ENCODE peak calls at places on chromosomes 12 and 14, in ten cellular contexts. W, G, U, I, D, T, X, A, Z and Q are unnamed samples.

GRCh38 chr14:77985235-77985634 is 184.9 kb upstream of the NRXN3 start:
- DNase-seq in A (no peak), Z (no peak), U (no peak), W (no peak), X (no peak), G (no peak), I (no peak), D (no peak), T (no peak), Q (no peak)

GRCh38 chr14:103127861-103128598 is 4.8 kb downstream of the TNFAIP2 start:
- DNase-seq in I (no peak), A (no peak), T (peak), W (no peak), X (no peak), G (no peak), D (peak), Z (no peak), U (no peak), Q (no peak)

GRCh38 chr12:106044773-106045172 is 94.0 kb downstream of the NUAK1 start:
- DNase-seq in A (peak), T (no peak), D (no peak), I (no peak), U (peak), G (no peak), X (peak), Z (no peak), W (no peak), Q (no peak)

GRCh38 chr14:93173943-93174395 is 10.7 kb downstream of the MOAP1 start:
- DNase-seq in D (no peak), U (no peak), Z (no peak), A (no peak), X (no peak), G (no peak), T (peak), W (no peak), I (no peak), Q (no peak)

GRCh38 chr14:55373784-55374725 is 37.6 kb downstream of the ATG14 start:
- DNase-seq in Z (no peak), I (no peak), D (no peak), U (no peak), W (no peak), G (no peak), X (no peak), A (peak), T (no peak), Q (no peak)

GRCh38 chr12:130179621-130180020 is 17.4 kb downstream of the FZD10 start:
- DNase-seq in T (no peak), Z (no peak), G (no peak), D (no peak), U (no peak), I (no peak), X (no peak), A (no peak), W (no peak), Q (no peak)

GRCh38 chr14:77044776-77045569 is 16.5 kb upstream of the IRF2BPL start:
- DNase-seq in G (no peak), I (no peak), T (peak), A (no peak), Z (peak), W (no peak), X (peak), D (peak), U (no peak), Q (no peak)

GRCh38 chr12:630656-631632 is 32.3 kb downstream of the NINJ2 start:
- DNase-seq in U (no peak), T (peak), G (no peak), W (peak), D (no peak), I (peak), X (no peak), A (no peak), Z (no peak), Q (no peak)

GRCh38 chr12:109053382-109054123 is 1.2 kb downstream of the USP30 start:
- DNase-seq in A (no peak), W (no peak), T (no peak), U (no peak), I (no peak), D (no peak), X (no peak), Z (no peak), G (no peak), Q (no peak)

GRCh38 chr14:103847954-103848719 is 762 bp upstream of the PPP1R13B start:
- DNase-seq in W (no peak), Z (no peak), X (no peak), T (peak), U (no peak), I (no peak), D (no peak), A (no peak), G (peak), Q (no peak)

GRCh38 chr12:93009533-93009932 is 80.4 kb upstream of the EEA1 start:
- DNase-seq in X (no peak), D (no peak), U (no peak), Z (no peak), W (no peak), T (no peak), I (no peak), G (no peak), A (no peak), Q (no peak)

GRCh38 chr14:101808020-101808641 is 46.6 kb downstream of the PPP2R5C start:
- DNase-seq in U (no peak), I (no peak), X (no peak), Z (no peak), G (peak), A (no peak), T (no peak), W (no peak), D (peak), Q (no peak)
- TF ChIP-seq CTCF in U (peak), I (no peak), X (no peak), Z (no peak), G (no peak), A (peak), T (no peak), W (no peak), D (no peak), Q (no peak)

DNA sequence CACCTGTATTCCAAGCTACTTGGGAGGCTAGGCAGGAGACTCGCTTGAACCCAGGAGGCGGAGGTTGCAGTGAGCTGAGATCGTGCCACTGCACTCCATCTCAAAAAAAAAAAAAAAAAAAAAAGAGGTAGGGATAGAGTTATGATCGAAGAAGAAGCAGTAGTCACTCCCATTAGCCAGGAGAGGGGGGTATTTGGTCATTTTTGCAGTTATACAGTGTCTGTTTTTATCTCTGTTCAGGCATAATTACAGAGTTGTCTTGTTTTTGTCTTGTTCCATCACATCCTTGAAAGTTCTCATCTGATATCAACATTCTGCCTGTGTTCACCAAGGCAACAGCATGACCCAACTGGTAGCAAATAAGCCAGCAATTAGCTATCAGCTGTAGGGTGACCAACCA is 98.5 kb upstream of the TMPO start:
- DNase-seq in D (no peak), W (no peak), X (peak), I (no peak), Z (no peak), G (no peak), A (peak), T (no peak), U (no peak), Q (no peak)
- TF ChIP-seq CTCF in D (no peak), W (no peak), X (peak), I (no peak), Z (no peak), G (peak), A (peak), T (no peak), U (peak), Q (peak)

DNA sequence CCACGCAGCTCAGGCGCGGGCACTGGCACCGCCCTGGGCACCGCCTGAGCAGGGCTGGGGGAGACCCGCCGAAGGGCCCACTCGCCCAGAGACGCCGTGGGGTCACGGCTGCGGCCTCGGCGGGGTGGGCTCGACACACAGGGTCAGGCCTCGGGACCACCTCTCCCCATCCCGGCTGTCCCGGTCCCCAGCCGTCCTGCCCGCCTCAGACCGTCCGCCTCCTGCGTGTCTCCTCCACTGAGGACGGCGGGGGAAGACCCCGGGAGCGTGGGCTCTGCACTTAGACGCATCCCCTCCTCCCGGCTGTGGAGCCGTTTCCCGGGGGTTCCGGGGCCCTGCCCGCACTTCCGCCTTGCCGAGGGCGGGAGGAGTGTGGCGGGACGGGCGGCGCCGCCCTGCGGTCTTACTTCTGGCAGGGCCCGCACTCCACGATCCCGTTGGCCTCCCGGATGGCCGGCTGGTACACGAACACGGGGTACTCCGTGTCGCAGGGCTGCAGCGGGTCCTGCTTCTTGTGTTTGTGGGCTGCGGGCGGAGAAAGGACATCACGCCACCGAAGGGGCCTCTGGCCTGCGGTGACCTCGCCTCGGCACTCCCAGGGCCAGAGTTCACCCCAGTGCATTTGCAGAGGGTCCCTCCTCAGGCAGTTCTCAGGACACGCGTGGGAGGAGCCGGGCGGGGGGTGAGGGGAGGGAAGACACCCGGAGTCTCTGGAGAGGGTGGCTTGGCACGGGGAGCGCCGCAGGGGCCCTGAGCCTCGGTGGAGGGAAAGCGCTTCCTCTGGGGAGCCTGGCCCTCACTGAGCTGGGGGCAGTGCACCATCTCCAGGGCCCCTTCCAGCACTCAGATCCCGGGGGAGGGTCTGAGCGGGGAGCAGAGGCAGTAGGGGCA is 23.1 kb upstream of the LRTM2 start:
- DNase-seq in D (peak), W (no peak), I (no peak), U (no peak), Z (peak), X (peak), G (no peak), A (no peak), T (peak), Q (no peak)
- TF ChIP-seq CTCF in D (no peak), W (no peak), I (no peak), U (no peak), Z (no peak), X (no peak), G (no peak), A (no peak), T (no peak), Q (no peak)

GRCh38 chr12:9941838-9942237 is 9.7 kb upstream of the CLEC2A start:
- DNase-seq in U (no peak), D (no peak), Z (no peak), W (no peak), A (no peak), I (no peak), G (no peak), T (no peak), X (no peak), Q (no peak)

GRCh38 chr12:9936597-9936996 is 4.4 kb upstream of the CLEC2A start:
- DNase-seq in U (no peak), T (no peak), I (no peak), G (no peak), X (no peak), A (no peak), Z (no peak), D (no peak), W (no peak), Q (no peak)

GRCh38 chr12:9943244-9943643 is 11.1 kb upstream of the CLEC2A start:
- DNase-seq in G (no peak), T (no peak), X (no peak), A (no peak), I (no peak), U (no peak), W (peak), D (no peak), Z (no peak), Q (no peak)

GRCh38 chr12:9944404-9944803 is 12.2 kb upstream of the CLEC2A start:
- DNase-seq in Z (no peak), X (no peak), A (no peak), G (no peak), W (no peak), U (no peak), I (no peak), D (no peak), T (no peak), Q (no peak)

GRCh38 chr12:9940370-9940769 is 8.2 kb upstream of the CLEC2A start:
- DNase-seq in X (no peak), D (no peak), Z (no peak), U (no peak), I (no peak), T (no peak), W (no peak), A (peak), G (no peak), Q (no peak)
- TF ChIP-seq CTCF in X (peak), D (no peak), Z (no peak), U (peak), I (no peak), T (no peak), W (no peak), A (peak), G (peak), Q (no peak)

DNA sequence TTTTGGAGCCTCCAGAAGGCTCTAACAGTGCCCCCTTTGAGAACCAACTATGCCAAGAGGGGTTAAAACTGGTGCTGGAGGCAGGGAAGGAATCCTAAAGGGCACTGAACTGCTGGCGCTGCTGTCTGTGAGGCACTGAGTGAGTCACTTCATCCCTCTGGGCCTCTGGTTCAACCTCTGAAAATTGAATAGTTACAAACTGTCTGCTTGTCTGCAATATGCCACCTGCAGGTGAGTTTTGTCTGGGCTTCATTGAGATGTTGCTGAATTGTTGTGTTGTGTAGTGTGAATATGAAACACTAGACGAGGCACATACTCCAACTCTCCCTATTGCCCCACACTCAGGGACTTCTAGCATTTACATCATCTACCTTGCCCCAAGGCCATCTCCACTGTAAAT is 68.0 kb downstream of the GRIN2B start:
- DNase-seq in Z (no peak), I (no peak), U (no peak), G (no peak), T (no peak), D (no peak), X (no peak), A (no peak), W (no peak), Q (no peak)
- TF ChIP-seq CTCF in Z (no peak), I (no peak), U (no peak), G (no peak), T (no peak), D (no peak), X (no peak), A (no peak), W (no peak), Q (no peak)

GRCh38 chr14:32510815-32511214 is 181.7 kb downstream of the AKAP6 start:
- DNase-seq in W (no peak), X (no peak), I (no peak), A (no peak), T (no peak), U (no peak), D (no peak), Z (no peak), G (no peak), Q (no peak)

GRCh38 chr14:32512813-32513212 is 183.7 kb downstream of the AKAP6 start:
- DNase-seq in Z (no peak), A (no peak), G (no peak), T (no peak), I (no peak), D (no peak), X (peak), U (no peak), W (no peak), Q (no peak)

GRCh38 chr14:32514236-32514635 is 185.1 kb downstream of the AKAP6 start:
- DNase-seq in G (no peak), I (no peak), T (no peak), W (no peak), A (peak), X (no peak), D (no peak), Z (no peak), U (no peak), Q (no peak)

GRCh38 chr14:32512348-32512747 is 183.2 kb downstream of the AKAP6 start:
- DNase-seq in U (no peak), I (no peak), W (no peak), D (no peak), G (no peak), T (no peak), Z (no peak), X (no peak), A (no peak), Q (no peak)

DNA sequence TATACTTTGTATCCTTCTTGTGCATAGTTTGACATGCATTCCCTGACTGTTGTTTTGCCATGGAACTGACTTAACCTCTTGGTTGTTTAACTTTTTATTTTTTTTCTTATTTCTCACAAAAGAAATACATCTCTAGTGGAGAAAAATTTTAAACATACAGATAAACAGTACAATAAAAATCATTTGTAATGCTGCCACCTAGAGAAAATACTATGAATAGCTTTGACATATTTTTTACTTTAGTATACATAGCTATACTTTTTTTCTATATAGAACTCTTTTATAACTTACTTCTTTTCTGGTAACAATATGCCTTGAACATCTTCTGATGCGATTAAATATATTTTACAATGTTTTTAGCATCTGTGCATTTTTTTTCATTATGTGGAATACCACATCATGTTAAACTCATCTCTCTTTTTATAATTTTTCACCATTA is 184.5 kb downstream of the AKAP6 start:
- DNase-seq in A (peak), I (no peak), U (no peak), T (no peak), G (no peak), W (no peak), X (peak), D (no peak), Z (no peak), Q (no peak)
- TF ChIP-seq CTCF in A (peak), I (no peak), U (peak), T (no peak), G (peak), W (no peak), X (peak), D (no peak), Z (peak), Q (peak)

GRCh38 chr12:54021432-54022013 is 6.7 kb upstream of the HOXC6 start:
- DNase-seq in T (no peak), I (no peak), W (no peak), D (no peak), A (no peak), Z (no peak), G (no peak), X (peak), U (no peak), Q (peak)
- TF ChIP-seq CTCF in T (no peak), I (no peak), W (no peak), D (no peak), A (no peak), Z (no peak), G (no peak), X (peak), U (peak), Q (peak)

DNA sequence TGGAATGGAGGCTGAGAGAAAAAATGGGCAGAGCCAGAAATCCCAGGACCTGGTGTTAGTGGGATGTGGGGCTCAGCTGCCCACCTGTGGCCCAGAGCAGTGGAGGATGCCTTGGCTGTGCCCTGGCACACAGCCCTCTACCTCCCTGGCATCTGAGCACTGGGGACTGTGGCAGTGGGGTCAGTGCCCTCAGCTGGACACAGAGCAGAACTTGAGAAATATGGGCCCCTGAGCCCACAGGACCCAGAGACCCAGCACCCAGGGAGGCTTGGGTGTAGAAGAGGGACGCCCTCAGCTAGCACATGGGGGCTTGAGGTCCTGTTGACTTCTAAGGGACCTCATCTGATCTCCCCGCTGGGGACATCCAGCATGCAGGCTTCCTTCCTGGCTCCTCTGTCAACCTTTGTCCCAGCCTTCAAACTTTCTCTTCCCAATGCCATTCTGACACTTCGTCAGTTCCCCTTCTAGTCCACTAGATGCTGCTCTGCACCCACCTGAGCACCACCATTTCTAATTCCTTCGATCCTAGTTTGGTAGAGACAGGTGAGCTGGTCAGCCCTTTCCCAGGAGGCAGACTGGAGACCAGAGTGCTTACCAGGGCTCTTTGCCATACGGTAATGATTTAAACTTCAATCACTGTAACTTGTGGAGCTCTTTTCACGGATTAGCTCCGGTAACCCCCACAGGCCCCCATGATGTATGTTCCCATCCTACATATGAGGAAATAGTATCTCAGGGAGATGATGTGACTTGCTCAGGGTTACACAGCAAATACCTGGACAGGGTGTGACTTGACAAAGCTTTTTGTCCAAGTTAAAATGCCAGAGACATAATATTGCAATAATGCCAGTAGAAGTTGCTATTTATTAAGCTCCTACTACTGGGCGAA is 143.7 kb downstream of the ASCL4 start:
- DNase-seq in X (peak), G (no peak), W (no peak), U (no peak), T (no peak), I (no peak), A (no peak), D (peak), Z (no peak), Q (no peak)
- TF ChIP-seq CTCF in X (peak), G (peak), W (no peak), U (peak), T (no peak), I (peak), A (peak), D (peak), Z (peak), Q (peak)

GRCh38 chr12:116821291-116821690 is 60.0 kb downstream of the HRK start:
- DNase-seq in U (no peak), W (no peak), D (no peak), Z (no peak), I (no peak), G (peak), T (no peak), A (no peak), X (no peak), Q (no peak)

GRCh38 chr12:116813271-116814041 is 67.8 kb downstream of the HRK start:
- DNase-seq in Z (no peak), W (no peak), A (peak), I (no peak), X (no peak), D (no peak), G (no peak), U (peak), T (no peak), Q (peak)

GRCh38 chr12:116820077-116820656 is 61.1 kb downstream of the HRK start:
- DNase-seq in D (no peak), U (no peak), Z (no peak), W (no peak), T (no peak), I (no peak), X (no peak), A (peak), G (no peak), Q (no peak)

GRCh38 chr12:116818341-116818856 is 62.8 kb downstream of the HRK start:
- DNase-seq in Z (peak), X (peak), I (no peak), W (no peak), T (no peak), D (peak), G (no peak), A (peak), U (no peak), Q (no peak)

GRCh38 chr12:116818948-116819832 is 62.1 kb downstream of the HRK start:
- DNase-seq in X (peak), Z (peak), A (peak), G (peak), D (peak), W (peak), U (peak), T (peak), I (peak), Q (peak)
- TF ChIP-seq CTCF in X (no peak), Z (no peak), A (no peak), G (no peak), D (no peak), W (no peak), U (no peak), T (no peak), I (no peak), Q (no peak)